ENCODE peak calls at places on chromosomes 7 and 10, in six cellular contexts. H is AG04449, Z is kidney, T is fibroblast of lung, V is HL-60, U is stomach. E is an unnamed sample.

GRCh38 chr10:32237644-32238345 is 109.2 kb downstream of the EPC1 start:
- DNase-seq in H (peak; percentile 37), Z (no peak), T (peak; percentile 40), V (no peak), U (no peak), E (no peak)

GRCh38 chr10:28679941-28680752 is 2.8 kb downstream of the BAMBI start:
- DNase-seq in H (no peak), Z (no peak), T (peak; percentile 17), V (peak; percentile 59), U (no peak), E (no peak)

GRCh38 chr7:114414151-114415053 is at the start of gene FOXP2:
- DNase-seq in H (no peak), Z (no peak), T (peak; percentile 81), V (no peak), U (no peak), E (peak; percentile 49)

GRCh38 chr7:151838861-151839381 is 38.0 kb downstream of the PRKAG2 start:
- DNase-seq in H (no peak), Z (peak; percentile 70), T (no peak), V (peak; percentile 92), U (no peak), E (no peak)

GRCh38 chr10:71426058-71426605 is 29.4 kb downstream of the CDH23 start:
- DNase-seq in H (no peak), Z (peak; percentile 64), T (no peak), V (no peak), U (no peak), E (peak; percentile 46)

GRCh38 chr10:74921744-74922143 is 95.3 kb downstream of the KAT6B start:
- DNase-seq in H (no peak), Z (no peak), T (no peak), V (no peak), U (no peak), E (peak; percentile 91)

GRCh38 chr7:149772821-149773425 is 465 bp downstream of the ZNF467 start:
- DNase-seq in H (no peak), Z (peak; percentile 85), T (no peak), V (peak; percentile 35), U (peak; percentile 44), E (peak; percentile 76)

GRCh38 chr10:93710333-93710909 is 8.0 kb upstream of the FRA10AC1 start:
- DNase-seq in H (no peak), Z (no peak), T (no peak), V (no peak), U (no peak), E (no peak)

GRCh38 chr7:109763611-109764010 is 1193.9 kb downstream of the DNAJB9 start:
- DNase-seq in H (no peak), Z (no peak), T (peak; percentile 3), V (no peak), U (no peak), E (no peak)

GRCh38 chr10:114526112-114526496 is 121.8 kb upstream of the AFAP1L2 start:
- DNase-seq in H (no peak), Z (no peak), T (peak; percentile 31), V (no peak), U (no peak), E (no peak)

GRCh38 chr10:103491729-103492364 is 1.7 kb upstream of the NEURL1 start:
- DNase-seq in H (peak; percentile 92), Z (peak; percentile 74), T (peak; percentile 91), V (no peak), U (no peak), E (peak; percentile 64)

GRCh38 chr10:34235164-34235832 is 579.8 kb downstream of the PARD3 start:
- DNase-seq in H (no peak), Z (no peak), T (peak; percentile 72), V (no peak), U (no peak), E (no peak)

GRCh38 chr10:132807621-132808049 is 21.7 kb upstream of the NKX6-2 start:
- DNase-seq in H (no peak), Z (no peak), T (no peak), V (no peak), U (no peak), E (no peak)

GRCh38 chr10:132223611-132224342 is 37.0 kb downstream of the DPYSL4 start:
- DNase-seq in H (no peak), Z (no peak), T (no peak), V (no peak), U (no peak), E (no peak)

GRCh38 chr10:5628798-5629788 is 37.3 kb downstream of the ASB13 start:
- DNase-seq in H (no peak), Z (no peak), T (peak; percentile 66), V (no peak), U (no peak), E (no peak)

GRCh38 chr7:100983451-100984187 is 14.3 kb downstream of the MUC12 start:
- DNase-seq in H (peak; percentile 73), Z (peak; percentile 42), T (no peak), V (no peak), U (no peak), E (no peak)

GRCh38 chr7:101884671-101885596 is 67.5 kb downstream of the CUX1 start:
- DNase-seq in H (no peak), Z (no peak), T (no peak), V (no peak), U (no peak), E (no peak)

GRCh38 chr10:114600067-114600466 is 58.0 kb downstream of the ABLIM1 start:
- DNase-seq in H (no peak), Z (no peak), T (no peak), V (no peak), U (no peak), E (no peak)

GRCh38 chr7:157017639-157018327 is 7.3 kb upstream of the MNX1 start:
- DNase-seq in H (no peak), Z (peak; percentile 67), T (no peak), V (no peak), U (no peak), E (peak; percentile 74)

GRCh38 chr10:86971146-86971991 is 3.1 kb downstream of the ADIRF start:
- DNase-seq in H (no peak), Z (peak; percentile 98), T (peak; percentile 89), V (peak; percentile 48), U (peak; percentile 91), E (peak; percentile 84)

GRCh38 chr7:78218051-78218450 is 419.5 kb downstream of the PHTF2 start:
- DNase-seq in H (no peak), Z (no peak), T (no peak), V (no peak), U (no peak), E (no peak)

GRCh38 chr10:82037076-82037475 is 162.1 kb downstream of the NRG3 start:
- DNase-seq in H (no peak), Z (no peak), T (no peak), V (no peak), U (no peak), E (no peak)

DNA sequence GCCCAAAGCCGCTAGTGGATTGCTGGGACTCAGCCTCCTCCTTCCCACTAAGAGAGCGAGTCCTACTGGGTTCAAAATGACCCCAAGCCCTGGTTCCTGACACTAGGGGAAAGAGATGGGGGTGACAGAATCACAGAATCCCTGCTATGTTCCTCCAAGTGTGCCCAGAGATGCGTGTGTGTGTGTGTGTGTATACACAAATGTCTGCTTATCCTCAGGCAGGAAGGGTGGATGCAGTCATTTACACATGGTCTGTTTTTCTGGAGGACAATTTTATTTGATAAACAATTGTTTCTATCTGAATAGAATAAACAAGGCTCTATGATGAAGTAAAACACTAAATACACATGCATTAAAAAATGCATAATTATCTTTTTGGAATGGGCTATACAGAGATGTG is 1.2 kb upstream of the PLAU start:
- DNase-seq in H (no peak), Z (no peak), T (no peak), V (no peak), U (no peak), E (no peak)
- H3K4me3 ChIP-seq in H (peak overlapping the region; percentile 1), Z (no peak overlapping the region), T (no peak overlapping the region), V (peak overlapping the region; percentile 79), U (no peak overlapping the region), E (no peak overlapping the region)

GRCh38 chr7:43593010-43593409 is 10.1 kb downstream of the STK17A start:
- DNase-seq in H (no peak), Z (no peak), T (no peak), V (no peak), U (no peak), E (no peak)
- H3K4me3 ChIP-seq in H (no peak overlapping the region), Z (no peak overlapping the region), T (no peak overlapping the region), V (no peak overlapping the region), U (no peak overlapping the region), E (no peak overlapping the region)

GRCh38 chr10:613217-613616 is 76.3 kb downstream of the DIP2C start:
- DNase-seq in H (no peak), Z (peak; percentile 77), T (no peak), V (no peak), U (peak; percentile 85), E (no peak)
- H3K4me3 ChIP-seq in H (no peak overlapping the region), Z (no peak overlapping the region), T (no peak overlapping the region), V (no peak overlapping the region), U (no peak overlapping the region), E (no peak overlapping the region)

DNA sequence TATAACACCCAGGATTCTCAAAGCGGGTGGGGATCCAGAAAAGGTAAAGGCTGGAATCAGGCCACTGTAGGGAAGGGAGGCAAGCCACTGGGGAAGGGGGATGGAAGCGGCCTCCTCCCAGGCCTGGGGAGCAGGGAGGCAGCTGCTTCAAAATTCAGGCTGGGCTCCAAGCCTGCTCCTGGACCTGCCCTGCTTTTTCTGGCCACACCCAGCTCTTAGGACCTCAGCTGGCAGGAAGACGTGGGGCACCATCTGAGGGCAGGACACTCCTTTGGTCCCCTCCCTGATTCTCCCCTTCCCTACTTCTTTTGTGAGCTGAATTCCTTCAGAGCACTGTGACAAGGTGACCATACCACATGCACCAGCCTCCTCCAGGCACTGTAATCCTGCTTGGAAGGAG is 4.6 kb upstream of the LBX1 start:
- DNase-seq in H (no peak), Z (no peak), T (no peak), V (no peak), U (no peak), E (no peak)
- H3K4me3 ChIP-seq in H (no peak overlapping the region), Z (no peak overlapping the region), T (no peak overlapping the region), V (no peak overlapping the region), U (no peak overlapping the region), E (no peak overlapping the region)